ENCODE peak calls at places on chromosomes 11 and 22, in six cellular contexts. H is colonic mucosa, U is upper lobe of right lung, G is heart right ventricle, Z is heart left ventricle, D is psoas muscle. I is an unnamed sample. For H3K36me3, the result is how much of the 10 kb centered on the place peaks cover.

GRCh38 chr11:16909375-16910035 is 104.7 kb downstream of the PLEKHA7 start:
- DNase-seq in H (no peak), U (no peak), G (no peak), Z (no peak), D (no peak), I (no peak)

GRCh38 chr22:25919452-25919851 is 177.5 kb downstream of the MYO18B start:
- DNase-seq in H (no peak), U (no peak), G (no peak), Z (no peak), D (peak), I (no peak)

GRCh38 chr11:1679881-1680280 is 17.1 kb upstream of the KRTAP5-6 start:
- DNase-seq in H (no peak), U (no peak), G (no peak), Z (no peak), D (no peak), I (no peak)

GRCh38 chr22:39308614-39309363 is 10.6 kb downstream of the RPL3 start:
- DNase-seq in H (no peak), U (no peak), G (peak), Z (peak), D (peak), I (peak)

GRCh38 chr11:65891180-65892136 is 985 bp downstream of the CCDC85B start:
- DNase-seq in H (no peak), U (no peak), G (peak), Z (peak), D (peak), I (no peak)

GRCh38 chr11:134063096-134063495 is 5.8 kb upstream of the JAM3 start:
- DNase-seq in H (no peak), U (no peak), G (no peak), Z (no peak), D (no peak), I (no peak)

GRCh38 chr11:133906241-133906640 is 50.5 kb downstream of the IGSF9B start:
- DNase-seq in H (no peak), U (peak), G (no peak), Z (peak), D (no peak), I (no peak)

GRCh38 chr11:9771126-9771624 is 107.3 kb downstream of the SWAP70 start:
- DNase-seq in H (no peak), U (no peak), G (no peak), Z (no peak), D (no peak), I (no peak)

GRCh38 chr22:39300198-39300830 is 19.1 kb downstream of the RPL3 start:
- DNase-seq in H (no peak), U (peak), G (peak), Z (peak), D (no peak), I (no peak)

GRCh38 chr11:33160147-33160546 is 1.1 kb downstream of the CSTF3 start:
- DNase-seq in H (no peak), U (no peak), G (no peak), Z (no peak), D (no peak), I (peak)

DNA sequence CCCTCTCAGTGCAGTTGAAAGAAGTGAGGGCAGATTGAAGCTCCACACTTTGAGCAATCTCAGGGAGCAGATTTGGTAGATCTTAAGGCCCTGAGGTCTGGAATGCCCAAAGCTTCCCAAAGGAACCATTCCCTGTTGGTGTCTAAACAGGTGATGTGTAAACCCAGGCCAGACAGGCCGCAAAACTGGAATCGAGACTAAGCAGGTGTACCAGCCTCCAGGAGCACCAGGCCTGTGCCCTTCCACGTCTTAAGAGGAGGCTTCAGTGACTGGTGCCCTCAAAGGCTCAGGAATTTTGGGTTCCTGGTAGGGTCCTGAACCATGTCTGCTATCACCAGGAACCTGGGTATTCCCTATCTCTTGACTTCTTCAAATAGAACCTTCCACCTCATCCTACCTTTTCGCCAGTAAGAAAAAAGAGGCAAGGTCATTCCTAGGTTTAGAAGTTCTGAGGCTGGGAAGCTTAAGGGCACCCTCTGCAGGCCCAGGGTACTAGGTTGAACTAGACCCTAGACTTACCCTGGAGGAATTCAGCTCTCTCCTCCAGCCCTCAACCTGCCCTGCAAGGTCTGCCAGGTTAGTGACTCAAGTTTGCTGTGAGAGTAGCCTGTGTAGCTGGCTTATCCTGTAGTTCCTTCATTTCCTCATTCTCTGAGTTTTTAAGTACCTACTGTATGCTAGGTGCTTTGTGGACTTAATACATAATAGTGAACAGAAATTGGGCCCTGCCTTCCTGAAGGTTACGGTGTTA is 100.0 kb upstream of the NNMT start:
- DNase-seq in H (no peak), U (no peak), G (no peak), Z (no peak), D (no peak), I (no peak)
- TF ChIP-seq CTCF in H (no peak), U (no peak), G (no peak), Z (peak), D (no peak), I (peak)

GRCh38 chr11:101775033-101775432 is 139.8 kb upstream of the CEP126 start:
- DNase-seq in H (no peak), U (no peak), G (no peak), Z (no peak), D (no peak), I (no peak)

GRCh38 chr11:101765932-101766331 is 148.9 kb upstream of the CEP126 start:
- DNase-seq in H (no peak), U (no peak), G (no peak), Z (no peak), D (no peak), I (no peak)

DNA sequence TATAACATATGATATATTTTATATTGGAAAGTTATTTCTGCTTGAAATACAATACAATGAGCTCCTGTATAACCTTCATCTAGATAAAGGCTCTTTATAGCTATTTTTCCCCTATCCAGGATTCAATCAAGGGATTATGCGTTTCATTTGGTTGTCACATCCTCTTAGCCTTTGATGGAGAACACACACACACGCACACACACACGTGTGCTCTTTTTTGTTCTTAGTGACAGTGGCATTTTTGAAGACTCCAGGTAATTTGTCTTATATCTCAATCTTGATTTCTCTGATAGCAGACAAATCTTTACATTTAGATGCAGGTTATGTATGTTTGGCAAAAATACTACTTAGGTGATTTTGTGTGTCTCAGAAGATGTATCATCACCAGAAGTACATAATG is 144.2 kb upstream of the CEP126 start:
- DNase-seq in H (no peak), U (no peak), G (no peak), Z (no peak), D (no peak), I (no peak)
- H3K36me3 ChIP-seq in H (under half), U (under half), G (under half), Z (under half), D (under half), I (under half)

GRCh38 chr11:58508005-58508404 is at the start of gene OR5B21:
- DNase-seq in H (no peak), U (no peak), G (no peak), Z (no peak), D (no peak), I (no peak)

GRCh38 chr11:58509730-58510129 is 1.8 kb upstream of the OR5B21 start:
- DNase-seq in H (no peak), U (no peak), G (no peak), Z (no peak), D (no peak), I (no peak)

GRCh38 chr11:58508814-58509213 is 909 bp upstream of the OR5B21 start:
- DNase-seq in H (no peak), U (no peak), G (no peak), Z (no peak), D (no peak), I (no peak)

DNA sequence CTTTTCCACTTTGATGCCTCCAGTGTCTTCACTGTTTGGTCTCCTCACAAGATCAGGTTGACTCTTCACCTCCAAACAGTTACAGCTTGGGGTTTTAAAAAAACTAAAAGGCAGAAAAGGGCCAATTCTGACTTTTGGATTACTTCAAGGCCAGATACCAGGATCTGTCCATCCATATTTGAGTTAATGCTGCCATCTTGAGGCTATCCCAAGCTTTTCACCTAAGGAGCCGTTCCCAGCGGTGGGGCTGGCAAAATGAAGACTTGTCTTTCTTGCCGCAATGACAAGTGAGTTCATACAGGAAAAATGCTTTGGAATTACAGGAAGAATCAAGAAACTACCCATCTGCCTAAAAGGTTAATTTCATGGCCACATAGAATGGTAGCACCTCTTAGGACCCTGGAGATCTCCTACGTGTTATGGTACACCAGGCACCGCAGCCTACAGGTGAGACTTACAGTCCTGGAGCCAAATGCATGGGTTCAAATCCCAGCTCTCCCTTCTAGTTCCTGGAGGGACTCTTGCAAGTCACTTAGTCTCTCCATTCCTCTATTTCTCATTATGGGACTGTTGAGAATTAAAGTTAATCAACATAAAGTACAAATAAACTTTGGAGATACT is 6.0 kb upstream of the OR5B21 start:
- DNase-seq in H (peak), U (no peak), G (no peak), Z (no peak), D (peak), I (peak)
- TF ChIP-seq CTCF in H (peak), U (peak), G (peak), Z (peak), D (peak), I (peak)

DNA sequence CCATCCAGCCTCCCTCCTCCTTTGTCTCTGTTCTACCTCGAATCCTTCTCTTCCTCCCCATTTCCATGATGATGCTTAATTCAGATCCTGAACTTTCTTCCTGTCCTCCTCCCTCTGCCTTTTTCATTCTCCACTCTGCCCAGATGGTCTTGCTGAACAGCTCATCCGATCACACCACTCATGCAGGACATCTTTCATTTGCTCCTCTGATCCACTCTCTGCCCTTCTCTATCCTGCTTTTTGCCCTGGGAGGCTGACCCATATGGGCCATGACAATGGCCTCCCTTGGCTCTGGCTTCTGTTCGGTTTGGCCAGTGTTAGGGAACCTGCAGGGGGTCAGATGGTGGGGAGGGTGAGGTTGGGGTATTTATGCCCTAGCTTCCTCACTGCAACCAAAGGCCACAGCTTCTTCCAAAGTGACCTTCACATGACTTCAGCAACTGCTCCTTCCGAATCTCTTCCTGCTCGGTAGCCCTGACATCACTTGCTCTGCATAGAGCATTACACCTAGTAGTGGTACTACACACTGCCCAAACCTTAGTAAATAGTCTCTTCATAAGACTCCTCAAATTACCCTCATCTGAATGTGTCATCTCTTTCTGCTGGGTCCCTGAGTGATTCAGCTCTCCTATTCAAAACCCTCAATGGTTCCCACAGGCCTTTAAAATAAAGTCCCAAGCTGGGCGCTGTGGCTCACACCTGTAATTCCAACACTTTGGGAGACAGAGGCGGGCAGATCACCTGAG is 32.7 kb upstream of the MICAL2 start:
- DNase-seq in H (no peak), U (no peak), G (no peak), Z (no peak), D (no peak), I (no peak)
- H3K36me3 ChIP-seq in H (under half), U (under half), G (under half), Z (under half), D (under half), I (under half)

DNA sequence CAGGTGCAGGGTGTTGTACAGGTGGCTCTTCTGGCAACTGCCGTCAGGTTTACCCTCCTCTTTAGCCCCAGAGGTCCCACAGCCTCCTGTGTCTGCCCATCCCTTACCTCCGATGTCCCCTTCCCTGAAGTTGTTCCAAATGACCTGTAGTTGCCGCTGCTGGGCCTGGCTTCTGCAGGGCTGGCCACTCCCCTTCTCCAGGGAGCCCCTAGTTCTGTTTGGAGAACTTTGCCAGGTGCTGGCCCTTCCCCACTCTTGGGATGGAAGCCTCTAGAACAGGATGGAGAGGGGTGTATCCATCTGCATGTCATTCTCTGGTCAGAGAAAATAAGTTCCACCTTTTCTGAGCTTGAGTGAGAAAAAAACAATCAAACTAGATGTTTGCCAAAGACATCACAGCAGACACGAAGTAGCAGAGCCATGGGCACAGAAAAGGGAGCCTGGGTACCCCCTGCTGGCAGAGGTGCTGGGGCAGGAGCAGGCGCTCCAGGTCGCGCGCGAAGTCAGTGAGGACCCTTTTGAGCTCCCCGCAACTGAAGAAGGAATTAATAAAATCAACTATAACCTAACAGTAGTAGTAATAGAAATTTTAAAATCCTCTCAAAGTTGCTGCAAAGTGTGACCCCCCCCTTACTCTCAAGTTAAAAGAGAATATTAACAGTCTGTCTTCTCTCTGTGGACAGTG is 20.2 kb upstream of the PARVB start:
- DNase-seq in H (no peak), U (peak), G (no peak), Z (no peak), D (no peak), I (no peak)
- TF ChIP-seq CTCF in H (no peak), U (no peak), G (peak), Z (peak), D (no peak), I (peak)

GRCh38 chr11:6481924-6482275 is 599 bp downstream of the TIMM10B start:
- DNase-seq in H (no peak), U (no peak), G (no peak), Z (peak), D (no peak), I (no peak)
- H3K36me3 ChIP-seq in H (under half), U (half or more), G (half or more), Z (half or more), D (half or more), I (under half)

GRCh38 chr22:32444068-32444467 is 20.2 kb downstream of the BPIFC start:
- DNase-seq in H (no peak), U (no peak), G (no peak), Z (no peak), D (no peak), I (no peak)
- TF ChIP-seq CTCF in H (no peak), U (no peak), G (no peak), Z (no peak), D (no peak), I (peak)

GRCh38 chr11:63952570-63952969 is 13.8 kb downstream of the NAA40 start:
- DNase-seq in H (no peak), U (no peak), G (no peak), Z (no peak), D (no peak), I (no peak)
- H3K36me3 ChIP-seq in H (under half), U (under half), G (half or more), Z (half or more), D (half or more), I (under half)

DNA sequence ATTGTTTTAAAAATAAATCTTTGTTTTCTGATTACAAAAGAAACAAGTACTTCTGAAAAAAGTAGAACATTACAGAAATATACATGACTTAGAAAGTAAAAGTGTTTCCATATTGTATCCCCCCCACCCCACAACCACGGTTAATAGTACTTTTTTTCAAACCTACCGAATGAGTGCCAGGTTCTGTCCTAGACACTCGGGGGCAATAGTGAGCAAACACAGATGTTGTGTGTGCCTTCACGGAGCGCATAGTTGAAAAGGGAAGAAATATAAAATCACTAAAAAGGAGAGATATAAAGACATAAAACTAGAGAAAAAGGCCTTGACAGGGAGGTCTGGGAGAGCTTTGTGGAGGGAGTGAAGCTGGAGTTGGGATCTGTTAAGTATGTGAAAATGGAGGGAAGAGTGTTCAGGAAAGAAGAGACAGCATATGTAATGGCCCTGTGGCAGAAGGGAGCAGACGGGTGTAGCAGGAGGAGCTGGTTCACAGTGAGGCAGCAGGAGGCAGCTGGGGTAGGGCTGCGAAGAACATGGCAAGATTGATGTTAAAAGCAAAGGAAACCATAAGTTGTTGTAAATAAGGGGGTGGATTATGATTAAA is 42.1 kb upstream of the ALX4 start:
- DNase-seq in H (no peak), U (peak), G (no peak), Z (no peak), D (no peak), I (no peak)
- TF ChIP-seq CTCF in H (no peak), U (peak), G (peak), Z (peak), D (no peak), I (peak)

GRCh38 chr11:108154591-108154990 is 33.2 kb downstream of the ACAT1 start:
- DNase-seq in H (no peak), U (no peak), G (no peak), Z (no peak), D (no peak), I (no peak)
- H3K36me3 ChIP-seq in H (under half), U (half or more), G (half or more), Z (half or more), D (half or more), I (under half)

I was measured in brain microvascular endothelial cell.